ENCODE peak calls at places on chromosomes 3 and 15, in eight cellular contexts. Z, S, U, I, R, W, T and P are unnamed samples.

GRCh38 chr3:46682156-46682555 is 11.3 kb downstream of the ALS2CL start:
- DNase-seq in Z (no peak), S (no peak), U (no peak), I (no peak), R (no peak), W (no peak), T (no peak), P (no peak)

GRCh38 chr15:99167640-99168039 is 62.8 kb downstream of the SYNM start:
- DNase-seq in Z (no peak), S (no peak), U (no peak), I (no peak), R (no peak), W (no peak), T (no peak), P (no peak)

GRCh38 chr3:95588473-95588872 is 1225.9 kb upstream of the EPHA6 start:
- DNase-seq in Z (no peak), S (no peak), U (no peak), I (no peak), R (no peak), W (no peak), T (no peak), P (no peak)

GRCh38 chr3:160649596-160649995 is 27.4 kb upstream of the ARL14 start:
- DNase-seq in Z (no peak), S (no peak), U (no peak), I (no peak), R (no peak), W (no peak), T (no peak), P (no peak)

GRCh38 chr3:196537319-196537984 is 22.3 kb upstream of the SMCO1 start:
- DNase-seq in Z (peak; percentile 56), S (no peak), U (no peak), I (peak; percentile 44), R (peak; percentile 38), W (no peak), T (peak; percentile 52), P (no peak)

GRCh38 chr3:197372076-197372661 is 73.8 kb upstream of the DLG1 start:
- DNase-seq in Z (no peak), S (no peak), U (peak; percentile 66), I (peak; percentile 45), R (no peak), W (no peak), T (peak; percentile 39), P (peak; percentile 58)

GRCh38 chr3:176574736-176575135 is 622.5 kb downstream of the TBL1XR1 start:
- DNase-seq in Z (no peak), S (no peak), U (no peak), I (no peak), R (no peak), W (no peak), T (no peak), P (no peak)

GRCh38 chr3:178802259-178802658 is 266.0 kb downstream of the KCNMB2 start:
- DNase-seq in Z (no peak), S (peak; percentile 66), U (no peak), I (no peak), R (no peak), W (no peak), T (no peak), P (no peak)

GRCh38 chr3:133765256-133765655 is 19.1 kb downstream of the TF start:
- DNase-seq in Z (no peak), S (no peak), U (no peak), I (no peak), R (no peak), W (no peak), T (no peak), P (no peak)
- TF ChIP-seq POLR2AphosphoS5 in Z (no peak), S (no peak), U (no peak), I (no peak), R (no peak), W (no peak), T (no peak), P (no peak)

GRCh38 chr3:115351193-115351592 is 204.1 kb upstream of the ZBTB20 start:
- DNase-seq in Z (no peak), S (no peak), U (no peak), I (no peak), R (no peak), W (no peak), T (no peak), P (no peak)

GRCh38 chr3:115347737-115348136 is 200.6 kb upstream of the ZBTB20 start:
- DNase-seq in Z (no peak), S (no peak), U (no peak), I (no peak), R (no peak), W (no peak), T (no peak), P (no peak)

GRCh38 chr3:115348951-115349745 is 202.1 kb upstream of the ZBTB20 start:
- DNase-seq in Z (no peak), S (no peak), U (no peak), I (no peak), R (no peak), W (no peak), T (no peak), P (no peak)

GRCh38 chr3:115350606-115351005 is 203.5 kb upstream of the ZBTB20 start:
- DNase-seq in Z (no peak), S (no peak), U (no peak), I (no peak), R (no peak), W (no peak), T (no peak), P (no peak)

DNA sequence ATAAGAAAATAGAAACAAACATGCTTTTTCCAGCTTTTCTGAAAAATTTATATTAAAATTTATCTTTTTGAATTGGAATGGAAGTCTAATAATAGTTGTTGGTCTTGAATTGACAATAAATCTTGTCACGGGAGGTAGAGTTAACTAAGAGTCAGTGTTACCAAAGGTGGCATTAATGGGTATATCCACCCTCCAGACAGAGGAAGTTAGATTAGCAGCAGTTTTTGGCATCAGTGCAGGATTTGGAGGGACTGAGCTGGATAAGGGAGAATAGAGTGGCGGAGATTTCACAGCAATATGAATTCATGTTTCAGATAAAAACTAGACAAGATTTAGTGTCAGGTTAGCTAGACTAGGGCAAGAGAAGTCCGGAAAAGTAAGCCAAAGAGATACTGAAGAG is 201.3 kb upstream of the ZBTB20 start:
- DNase-seq in Z (no peak), S (no peak), U (no peak), I (no peak), R (no peak), W (no peak), T (no peak), P (no peak)
- H3K27ac ChIP-seq in Z (no peak overlapping the region), S (no peak overlapping the region), U (no peak overlapping the region), I (no peak overlapping the region), R (no peak overlapping the region), W (no peak overlapping the region), T (no peak overlapping the region), P (no peak overlapping the region)

GRCh38 chr3:30954431-30954830 is 60.0 kb upstream of the GADL1 start:
- DNase-seq in Z (no peak), S (peak; percentile 26), U (no peak), I (no peak), R (no peak), W (no peak), T (no peak), P (no peak)

GRCh38 chr3:30948436-30948835 is 54.0 kb upstream of the GADL1 start:
- DNase-seq in Z (no peak), S (no peak), U (no peak), I (no peak), R (no peak), W (no peak), T (no peak), P (no peak)

GRCh38 chr3:30951806-30952205 is 57.3 kb upstream of the GADL1 start:
- DNase-seq in Z (no peak), S (peak; percentile 29), U (no peak), I (no peak), R (no peak), W (no peak), T (no peak), P (no peak)

GRCh38 chr3:30952786-30953185 is 58.3 kb upstream of the GADL1 start:
- DNase-seq in Z (no peak), S (peak; percentile 78), U (no peak), I (no peak), R (no peak), W (no peak), T (no peak), P (no peak)
- TF ChIP-seq EP300 in Z (no peak), S (no peak), U (no peak), I (no peak), R (no peak), W (no peak), T (no peak), P (no peak)

GRCh38 chr3:119346076-119346496 is 51.9 kb downstream of the ARHGAP31 start:
- DNase-seq in Z (no peak), S (no peak), U (no peak), I (no peak), R (no peak), W (no peak), T (no peak), P (no peak)
- TF ChIP-seq POLR2AphosphoS5 in Z (no peak), S (no peak), U (no peak), I (peak; percentile 17), R (no peak), W (no peak), T (no peak), P (no peak)

DNA sequence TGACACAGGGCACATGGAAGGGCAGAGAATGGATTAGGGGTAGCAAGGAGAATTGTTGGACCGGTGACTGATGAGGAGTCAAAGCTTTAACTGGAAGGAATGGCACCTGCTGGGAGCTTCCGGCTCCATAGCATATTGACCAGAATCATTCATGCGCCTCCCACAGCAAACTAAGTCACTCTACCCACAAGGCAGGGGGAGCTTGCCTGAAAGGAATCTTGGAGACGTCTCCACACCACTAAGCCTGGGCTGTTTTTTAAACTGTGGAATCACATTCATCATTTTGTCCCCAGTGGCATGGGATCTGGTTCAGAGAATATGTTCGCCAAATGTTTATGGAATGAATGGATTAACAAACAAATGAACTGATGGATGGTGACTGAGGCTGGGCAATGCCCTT is 57.0 kb upstream of the ITGA11 start:
- DNase-seq in Z (no peak), S (no peak), U (no peak), I (no peak), R (no peak), W (no peak), T (no peak), P (no peak)
- H3K27ac ChIP-seq in Z (no peak overlapping the region), S (no peak overlapping the region), U (no peak overlapping the region), I (no peak overlapping the region), R (no peak overlapping the region), W (no peak overlapping the region), T (no peak overlapping the region), P (no peak overlapping the region)

GRCh38 chr15:35925634-35926380 is 379.8 kb upstream of the DPH6 start:
- DNase-seq in Z (no peak), S (no peak), U (no peak), I (no peak), R (no peak), W (no peak), T (no peak), P (no peak)
- TF ChIP-seq EP300 in Z (no peak), S (no peak), U (no peak), I (no peak), R (no peak), W (no peak), T (no peak), P (no peak)

DNA sequence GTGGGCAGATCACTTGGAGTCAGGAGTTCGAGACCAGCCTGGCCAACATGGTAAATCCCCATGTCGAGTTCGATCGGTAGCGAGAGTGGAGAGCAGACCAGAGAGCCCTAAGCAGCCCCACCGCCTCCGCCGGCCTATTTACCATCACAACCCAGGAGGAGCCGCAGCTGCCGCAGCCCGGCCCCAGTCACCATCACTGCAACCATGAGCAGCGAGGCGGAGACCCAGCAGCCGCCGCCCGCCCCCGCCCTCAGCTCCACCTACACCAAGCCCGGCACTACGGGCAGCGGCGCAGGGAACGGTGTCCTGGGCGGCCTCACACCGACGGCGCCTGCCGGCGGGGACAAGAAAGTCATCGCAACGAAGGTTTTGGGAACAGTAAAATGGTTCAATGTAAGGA is 89.6 kb upstream of the TPM1 start:
- DNase-seq in Z (no peak), S (no peak), U (no peak), I (no peak), R (no peak), W (no peak), T (no peak), P (no peak)
- TF ChIP-seq POLR2AphosphoS5 in Z (no peak), S (no peak), U (no peak), I (no peak), R (no peak), W (no peak), T (no peak), P (no peak)